ENCODE peak calls at places on chromosome 11, in six cellular contexts. D is neuronal stem cell, Z is IMR-90, K is mesenchymal stem cell, E is trophoblast cell, Y is H1. M is an unnamed sample.
A peak's percentile ranks its signal among the peaks of the same experiment; 100 is the strongest.

GRCh38 chr11:9315078-9315688 is 790 bp upstream of the TMEM41B start:
- DNase-seq in E (no peak), Z (peak; percentile 4), K (no peak), D (no peak), Y (no peak), M (no peak)

GRCh38 chr11:70662691-70663098 is 264.4 kb downstream of the CTTN start:
- DNase-seq in E (no peak), Z (no peak), K (peak; percentile 5), Y (peak; percentile 65), D (no peak), M (peak; percentile 44)

GRCh38 chr11:26245046-26245445 is 86.9 kb upstream of the ANO3 start:
- DNase-seq in D (no peak), Y (no peak), K (no peak), E (no peak), Z (peak; percentile 50), M (no peak)

GRCh38 chr11:130049260-130049659 is 20.4 kb upstream of the APLP2 start:
- DNase-seq in Y (no peak), D (no peak), K (no peak), E (no peak), Z (no peak), M (no peak)

GRCh38 chr11:47185305-47186075 is 744 bp downstream of the PACSIN3 start:
- DNase-seq in D (peak; percentile 58), Y (peak; percentile 87), Z (peak; percentile 37), E (peak; percentile 90), K (peak; percentile 67), M (peak; percentile 93)

GRCh38 chr11:46352063-46352841 is 5.0 kb downstream of the DGKZ start:
- DNase-seq in K (peak; percentile 51), Z (no peak), D (no peak), E (peak; percentile 63), Y (peak; percentile 92), M (peak; percentile 82)

GRCh38 chr11:28836285-28837081 is 728.3 kb downstream of the METTL15 start:
- DNase-seq in E (no peak), Z (peak; percentile 99), D (peak; percentile 26), K (peak; percentile 86), Y (no peak), M (peak; percentile 29)

GRCh38 chr11:18457435-18457834 is 1.8 kb downstream of the LDHAL6A start:
- DNase-seq in Z (no peak), E (no peak), Y (no peak), K (no peak), D (no peak), M (peak; percentile 1)

GRCh38 chr11:119110439-119110838 is 3.3 kb downstream of the C2CD2L start:
- DNase-seq in E (no peak), Z (no peak), K (no peak), Y (no peak), D (no peak), M (no peak)

GRCh38 chr11:134471341-134472187 is 59.5 kb upstream of the B3GAT1 start:
- DNase-seq in K (no peak), Y (no peak), Z (no peak), E (no peak), D (no peak), M (no peak)

GRCh38 chr11:78446210-78446609 is 28.6 kb upstream of the GAB2 start:
- DNase-seq in K (no peak), Z (no peak), Y (no peak), E (no peak), D (no peak), M (no peak)

GRCh38 chr11:128608732-128609131 is 21.4 kb upstream of the ETS1 start:
- DNase-seq in D (no peak), K (no peak), Z (no peak), E (no peak), Y (no peak), M (no peak)

GRCh38 chr11:128615076-128615475 is 27.7 kb upstream of the ETS1 start:
- DNase-seq in Y (no peak), E (no peak), Z (no peak), D (no peak), K (no peak), M (no peak)

GRCh38 chr11:128613300-128613995 is 26.1 kb upstream of the ETS1 start:
- DNase-seq in Z (no peak), K (no peak), Y (no peak), E (no peak), D (no peak), M (no peak)

GRCh38 chr11:128607819-128608218 is 20.5 kb upstream of the ETS1 start:
- DNase-seq in E (no peak), Y (no peak), K (no peak), D (no peak), Z (no peak), M (no peak)

DNA sequence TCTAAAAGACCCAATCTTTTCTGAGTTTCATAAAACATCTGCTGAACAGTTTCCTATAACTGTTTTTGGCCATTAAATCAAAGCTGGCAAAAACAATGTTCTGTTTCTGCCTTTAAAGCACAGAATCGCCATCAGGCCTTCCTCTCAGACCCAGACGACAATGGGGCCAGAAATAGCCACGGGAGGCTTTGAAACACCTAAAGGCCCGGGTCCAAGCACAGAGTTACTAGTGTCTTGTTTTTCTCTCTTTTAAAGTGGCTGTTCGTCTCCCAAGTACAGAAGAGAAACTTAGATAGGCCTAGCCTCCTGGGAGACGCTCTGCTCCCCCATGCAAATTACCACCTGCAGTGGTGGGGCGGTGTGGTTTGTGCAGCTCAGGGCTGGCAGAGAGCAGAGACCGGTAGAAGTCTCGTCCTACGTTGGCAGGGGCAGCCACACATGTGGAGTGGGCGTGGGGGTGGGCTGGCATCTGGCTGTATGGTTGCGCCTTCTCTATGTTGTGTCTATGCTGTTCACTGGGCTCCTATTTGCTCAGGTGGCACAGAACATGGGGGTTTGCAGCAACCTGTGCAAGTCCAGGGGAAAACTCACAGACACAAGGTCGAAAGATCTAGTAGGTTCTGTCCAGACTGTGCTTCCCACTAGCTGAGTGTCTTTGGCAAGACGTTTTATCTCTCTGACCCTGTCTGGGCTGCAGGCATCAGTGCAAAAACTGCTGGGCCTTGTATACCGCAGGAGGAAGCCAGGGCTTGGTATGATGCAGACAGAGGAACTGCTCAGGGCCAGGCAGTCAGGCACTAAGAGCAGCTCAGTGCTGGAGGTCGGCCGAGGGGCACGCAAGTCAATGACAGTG is 23.6 kb upstream of the ETS1 start:
- DNase-seq in Z (no peak), Y (no peak), D (no peak), K (no peak), E (no peak), M (no peak)
- H3K4me3 ChIP-seq in Z (no peak overlapping the region), Y (no peak overlapping the region), D (no peak overlapping the region), K (no peak overlapping the region), E (no peak overlapping the region), M (no peak overlapping the region)

GRCh38 chr11:61630104-61630503 is 49.2 kb upstream of the SYT7 start:
- DNase-seq in Z (no peak), Y (no peak), D (no peak), E (no peak), K (no peak), M (no peak)
- H4K8ac ChIP-seq in Z (no peak overlapping the region), Y (no peak overlapping the region), D (no peak overlapping the region), E (no peak overlapping the region), K (no peak overlapping the region), M (no peak overlapping the region)

GRCh38 chr11:128745296-128746183 is 51.7 kb downstream of the FLI1 start:
- DNase-seq in Y (no peak), E (no peak), K (peak; percentile 26), D (no peak), Z (peak; percentile 27), M (peak; percentile 53)
- H2BK120ac ChIP-seq in Y (no peak overlapping the region), E (no peak overlapping the region), K (no peak overlapping the region), D (no peak overlapping the region), Z (no peak overlapping the region), M (no peak overlapping the region)

GRCh38 chr11:804599-804964 is 449 bp downstream of the PIDD1 start:
- DNase-seq in K (no peak), E (no peak), D (no peak), Z (no peak), Y (no peak), M (no peak)
- H3K4me3 ChIP-seq in K (peak overlapping the region; percentile 91), E (peak overlapping the region; percentile 65), D (peak overlapping the region; percentile 58), Z (peak overlapping the region; percentile 49), Y (peak overlapping the region; percentile 71), M (peak overlapping the region; percentile 28)

GRCh38 chr11:66112041-66112491 is 42.0 kb downstream of the PACS1 start:
- DNase-seq in D (no peak), Z (no peak), Y (no peak), E (no peak), K (no peak), M (peak; percentile 70)
- H4K8ac ChIP-seq in D (no peak overlapping the region), Z (peak overlapping the region; percentile 55), Y (no peak overlapping the region), E (no peak overlapping the region), K (peak overlapping the region; percentile 41), M (no peak overlapping the region)

M was measured in mesendoderm.